ENCODE peak calls at places on chromosomes 7 and 10, in seven cellular contexts. V is heart right ventricle, F is B cell, E is epithelial cell of esophagus, Y is NB4, J is HFF-Myc, L is fibroblast of pulmonary artery. Q is an unnamed sample.

GRCh38 chr10:100006241-100006886 is 3.4 kb downstream of the DNMBP start:
- DNase-seq in J (peak), V (no peak), F (no peak), Y (peak), L (peak), E (peak), Q (peak)

GRCh38 chr10:76080406-76080805 is 649.0 kb downstream of the LRMDA start:
- DNase-seq in V (no peak), Y (no peak), E (no peak), J (peak), F (no peak), L (peak), Q (peak)

GRCh38 chr10:131743190-131744151 is 157.3 kb upstream of the PPP2R2D start:
- DNase-seq in J (no peak), E (no peak), V (no peak), Y (peak), L (no peak), F (peak), Q (no peak)

GRCh38 chr7:85341973-85342372 is 155.1 kb upstream of the SEMA3D start:
- DNase-seq in F (no peak), L (no peak), Y (no peak), J (no peak), V (no peak), E (no peak), Q (no peak)

GRCh38 chr7:55308186-55308929 is 56.8 kb upstream of the LANCL2 start:
- DNase-seq in E (no peak), J (no peak), V (peak), Y (no peak), F (no peak), L (peak), Q (no peak)

GRCh38 chr10:131934769-131935168 is 34.0 kb downstream of the PPP2R2D start:
- DNase-seq in J (no peak), F (no peak), Y (no peak), L (no peak), V (no peak), E (no peak), Q (no peak)

GRCh38 chr10:113058175-113058961 is 108.3 kb downstream of the TCF7L2 start:
- DNase-seq in E (peak), L (peak), F (no peak), V (no peak), J (no peak), Y (no peak), Q (peak)

GRCh38 chr7:117124585-117125220 is 171.4 kb downstream of the ST7 start:
- DNase-seq in Y (peak), E (peak), L (peak), F (no peak), J (peak), V (peak), Q (peak)

GRCh38 chr10:23294638-23295247 is 49.9 kb downstream of the C10orf67 start:
- DNase-seq in E (peak), F (no peak), J (no peak), L (peak), Y (no peak), V (no peak), Q (peak)

GRCh38 chr7:7099584-7100014 is 82.7 kb upstream of the C1GALT1 start:
- DNase-seq in Y (peak), J (peak), F (no peak), E (peak), L (peak), V (peak), Q (peak)

GRCh38 chr7:150663802-150664494 is 21.6 kb upstream of the GIMAP2 start:
- DNase-seq in F (no peak), Y (no peak), L (no peak), J (no peak), V (no peak), E (no peak), Q (no peak)

GRCh38 chr10:33252794-33253203 is 81.7 kb downstream of the NRP1 start:
- DNase-seq in J (no peak), L (peak), E (peak), Y (no peak), F (no peak), V (no peak), Q (peak)

GRCh38 chr7:51318886-51319579 is 2.4 kb upstream of the COBL start:
- DNase-seq in J (no peak), L (no peak), E (no peak), V (no peak), F (no peak), Y (no peak), Q (no peak)

GRCh38 chr10:1377231-1377630 is 321.0 kb downstream of the WDR37 start:
- DNase-seq in V (no peak), E (no peak), Y (no peak), J (no peak), L (no peak), F (no peak), Q (no peak)

GRCh38 chr7:120735791-120736190 is 122.2 kb downstream of the TSPAN12 start:
- DNase-seq in E (no peak), L (peak), F (no peak), V (no peak), Y (no peak), J (no peak), Q (no peak)

GRCh38 chr7:120731276-120731675 is 126.7 kb downstream of the TSPAN12 start:
- DNase-seq in J (no peak), F (no peak), L (no peak), Y (no peak), V (no peak), E (no peak), Q (no peak)

GRCh38 chr7:120732256-120732655 is 125.7 kb downstream of the TSPAN12 start:
- DNase-seq in L (no peak), Y (no peak), V (no peak), F (no peak), J (no peak), E (no peak), Q (no peak)

GRCh38 chr7:120733835-120734234 is 124.1 kb downstream of the TSPAN12 start:
- DNase-seq in F (no peak), V (no peak), J (no peak), Y (no peak), L (no peak), E (no peak), Q (no peak)

GRCh38 chr7:120733143-120733542 is 124.8 kb downstream of the TSPAN12 start:
- DNase-seq in F (no peak), L (peak), Y (no peak), J (peak), E (peak), V (no peak), Q (peak)
- TF ChIP-seq CTCF in F (no peak), L (no peak), Y (no peak), J (no peak), E (peak), V (no peak), Q (no peak)

DNA sequence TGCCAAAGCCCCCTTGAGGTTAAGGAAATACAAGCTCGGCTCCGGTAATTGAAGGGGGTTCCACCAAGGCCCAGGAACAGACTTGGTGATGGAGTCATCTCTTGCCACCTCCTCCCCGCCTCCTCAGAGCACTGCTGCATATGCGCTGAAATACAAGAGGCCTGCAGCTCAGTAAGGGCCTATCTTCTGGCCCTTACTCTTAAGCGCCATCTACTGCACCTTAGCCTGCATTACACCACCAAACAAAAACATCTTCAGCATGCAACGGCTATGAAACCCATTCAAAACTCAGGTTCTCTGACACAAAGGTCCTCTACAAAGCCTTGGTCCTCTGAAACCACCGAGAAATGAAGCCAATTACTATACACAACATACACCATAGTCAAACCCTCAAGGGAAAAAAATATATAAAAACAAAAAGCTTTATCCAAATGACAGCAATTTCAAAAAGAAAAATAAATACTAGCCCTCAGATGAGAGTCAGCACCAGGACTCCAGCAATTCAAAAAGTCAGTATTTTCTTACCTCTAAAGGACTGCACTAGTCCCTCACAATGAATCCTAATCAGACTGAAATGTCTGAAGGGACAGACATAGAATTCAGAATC is 176.8 kb upstream of the TBX20 start:
- DNase-seq in Y (peak), E (peak), V (no peak), L (peak), F (no peak), J (no peak), Q (peak)
- TF ChIP-seq CTCF in Y (peak), E (peak), V (no peak), L (peak), F (peak), J (peak), Q (peak)

DNA sequence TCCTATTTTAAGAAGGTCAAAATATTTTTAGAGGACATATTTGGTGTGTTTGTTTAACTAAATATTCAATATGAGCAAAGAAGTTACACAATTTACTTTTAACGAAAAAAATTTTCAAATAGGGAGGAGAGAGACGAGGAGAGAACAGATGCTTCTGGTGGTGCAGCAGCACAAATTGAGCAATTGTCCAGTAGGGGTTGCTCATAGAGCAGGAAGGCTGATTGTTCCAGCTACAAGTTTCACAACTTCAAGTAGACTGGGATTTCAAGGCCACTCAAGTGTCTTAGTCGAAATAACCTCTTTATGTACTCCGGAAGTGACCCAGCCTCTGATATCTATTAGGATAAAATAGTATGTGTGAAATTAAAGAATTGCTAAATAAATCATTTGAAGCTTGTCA is 197.9 kb downstream of the HDAC9 start:
- DNase-seq in E (peak), V (peak), L (peak), J (peak), Y (peak), F (no peak), Q (peak)
- TF ChIP-seq CTCF in E (peak), V (peak), L (peak), J (peak), Y (peak), F (no peak), Q (peak)

DNA sequence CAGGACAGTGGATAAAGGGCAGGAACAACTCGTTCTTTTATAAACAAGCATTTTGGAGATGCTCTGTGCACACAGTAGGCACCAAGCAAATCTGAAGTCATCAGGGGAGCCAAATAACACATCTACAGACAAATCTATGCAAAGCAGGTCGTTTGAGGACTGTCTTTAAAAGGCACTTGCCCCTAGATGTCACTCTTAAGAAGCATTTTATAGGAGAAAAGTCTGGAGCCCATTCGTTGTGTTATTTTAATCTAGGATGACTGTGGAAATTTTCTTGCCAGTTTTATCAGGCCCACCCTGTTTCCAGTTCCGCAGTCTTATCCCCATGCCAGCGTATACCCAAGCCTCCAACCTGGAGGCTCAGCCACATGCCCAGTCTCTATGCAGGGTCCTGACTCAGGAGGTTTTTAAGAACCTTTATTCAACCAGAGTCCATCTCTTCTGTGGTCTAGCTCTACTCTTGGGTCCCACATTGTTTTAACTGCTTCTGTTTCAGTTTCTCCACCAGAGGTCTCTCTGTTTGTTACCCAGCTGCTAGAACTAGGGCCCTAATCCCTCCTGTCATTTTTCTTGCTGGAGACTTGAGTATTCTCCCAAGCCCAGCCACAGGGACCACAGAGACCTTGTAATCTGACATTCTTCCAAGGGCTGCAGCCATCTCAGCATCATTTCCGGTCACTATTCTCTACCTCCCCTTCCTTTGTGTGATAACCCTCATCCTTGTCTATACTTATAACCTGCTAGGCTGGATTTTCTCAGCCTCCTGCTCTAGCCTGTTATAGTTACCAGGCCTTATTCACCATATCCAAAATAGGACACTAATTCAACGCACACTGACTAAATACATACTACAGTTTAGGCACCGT is 26.7 kb downstream of the PIK3CG start:
- DNase-seq in F (no peak), E (peak), V (no peak), Y (no peak), L (no peak), J (no peak), Q (no peak)
- TF ChIP-seq CTCF in F (no peak), E (no peak), V (no peak), Y (no peak), L (no peak), J (no peak), Q (no peak)

DNA sequence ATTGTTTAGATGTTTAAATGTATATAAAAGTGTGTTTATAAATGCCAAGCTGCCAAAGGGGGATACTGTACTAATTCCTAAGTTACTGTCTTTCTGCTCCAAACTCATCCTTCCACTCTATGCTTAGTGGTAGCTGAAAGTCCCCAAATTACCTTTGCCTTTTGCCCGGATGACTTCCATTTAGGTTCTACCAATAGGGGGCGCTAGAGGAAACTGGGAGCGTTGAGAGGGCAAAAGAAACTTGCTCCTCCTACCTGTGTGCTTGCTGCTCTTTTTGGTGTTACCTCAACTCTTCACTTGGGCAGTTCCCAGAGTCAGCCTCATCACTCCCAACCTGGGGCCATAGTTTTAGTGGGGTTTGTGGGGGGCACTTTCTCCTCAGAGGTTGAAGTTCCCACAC is 5.9 kb upstream of the OR2A25 start:
- DNase-seq in F (no peak), V (no peak), Y (peak), L (no peak), E (no peak), J (no peak), Q (no peak)
- TF ChIP-seq CTCF in F (no peak), V (no peak), Y (peak), L (peak), E (peak), J (peak), Q (no peak)

GRCh38 chr7:97971990-97972943 is 17.7 kb downstream of the OCM2 start:
- DNase-seq in L (peak), Y (peak), V (peak), F (peak), E (peak), J (peak), Q (peak)
- TF ChIP-seq CTCF in L (peak), Y (peak), V (peak), F (no peak), E (peak), J (peak), Q (no peak)

GRCh38 chr10:89297791-89298190 is 4.1 kb upstream of the IFIT2 start:
- DNase-seq in J (no peak), L (no peak), Y (no peak), E (no peak), V (no peak), F (no peak), Q (no peak)

GRCh38 chr10:89295597-89295996 is 6.2 kb upstream of the IFIT2 start:
- DNase-seq in E (peak), Y (peak), J (no peak), L (peak), V (no peak), F (no peak), Q (peak)

GRCh38 chr10:89294840-89295239 is 7.0 kb upstream of the IFIT2 start:
- DNase-seq in E (no peak), F (no peak), J (no peak), Y (peak), L (no peak), V (no peak), Q (no peak)

GRCh38 chr10:89297356-89297755 is 4.5 kb upstream of the IFIT2 start:
- DNase-seq in J (no peak), V (no peak), F (no peak), L (no peak), E (no peak), Y (peak), Q (no peak)

DNA sequence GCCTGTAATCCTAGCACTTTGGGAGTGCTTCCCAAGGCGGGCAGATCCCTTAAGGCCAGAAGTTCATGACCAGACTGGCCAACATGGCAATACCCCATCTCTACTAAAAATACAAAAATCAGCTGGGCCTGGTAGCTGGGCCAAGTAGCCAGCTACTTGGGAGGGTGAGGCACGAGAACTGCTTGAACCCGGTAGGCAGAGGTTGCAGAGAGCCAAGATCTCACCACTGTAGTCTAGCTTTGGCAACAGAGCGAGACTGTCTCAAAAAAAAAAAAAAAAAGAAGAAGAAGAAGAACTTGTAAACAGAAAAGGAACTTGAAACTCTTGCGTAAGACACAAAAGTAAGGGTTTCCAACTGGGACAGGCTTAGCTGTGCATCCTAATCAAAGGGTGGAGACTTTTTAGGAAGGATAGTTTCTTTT is 5.6 kb upstream of the IFIT2 start:
- DNase-seq in F (no peak), E (peak), V (no peak), Y (peak), L (peak), J (no peak), Q (peak)
- TF ChIP-seq CTCF in F (no peak), E (no peak), V (no peak), Y (no peak), L (no peak), J (no peak), Q (no peak)

GRCh38 chr10:83541096-83541495 is 598.2 kb upstream of the GHITM start:
- DNase-seq in Y (no peak), J (no peak), L (no peak), F (no peak), E (no peak), V (no peak), Q (no peak)

GRCh38 chr10:83539528-83540308 is 599.6 kb upstream of the GHITM start:
- DNase-seq in Y (no peak), F (no peak), V (peak), J (no peak), E (peak), L (peak), Q (peak)

GRCh38 chr10:83545901-83546391 is 593.4 kb upstream of the GHITM start:
- DNase-seq in Y (no peak), J (no peak), L (peak), V (peak), F (no peak), E (peak), Q (no peak)

GRCh38 chr10:83544049-83544448 is 595.3 kb upstream of the GHITM start:
- DNase-seq in Y (no peak), F (no peak), J (no peak), V (no peak), E (no peak), L (peak), Q (no peak)

GRCh38 chr10:83542774-83543291 is 596.5 kb upstream of the GHITM start:
- DNase-seq in F (no peak), Y (no peak), L (peak), E (peak), V (peak), J (no peak), Q (peak)
- TF ChIP-seq CTCF in F (no peak), Y (no peak), L (no peak), E (no peak), V (no peak), J (no peak), Q (no peak)

GRCh38 chr10:107144490-107144889 is 20.0 kb downstream of the SORCS1 start:
- DNase-seq in L (no peak), J (no peak), E (no peak), Y (peak), F (no peak), V (no peak), Q (peak)

GRCh38 chr10:107141539-107142061 is 22.9 kb downstream of the SORCS1 start:
- DNase-seq in L (no peak), V (no peak), F (no peak), J (no peak), Y (no peak), E (no peak), Q (no peak)

DNA sequence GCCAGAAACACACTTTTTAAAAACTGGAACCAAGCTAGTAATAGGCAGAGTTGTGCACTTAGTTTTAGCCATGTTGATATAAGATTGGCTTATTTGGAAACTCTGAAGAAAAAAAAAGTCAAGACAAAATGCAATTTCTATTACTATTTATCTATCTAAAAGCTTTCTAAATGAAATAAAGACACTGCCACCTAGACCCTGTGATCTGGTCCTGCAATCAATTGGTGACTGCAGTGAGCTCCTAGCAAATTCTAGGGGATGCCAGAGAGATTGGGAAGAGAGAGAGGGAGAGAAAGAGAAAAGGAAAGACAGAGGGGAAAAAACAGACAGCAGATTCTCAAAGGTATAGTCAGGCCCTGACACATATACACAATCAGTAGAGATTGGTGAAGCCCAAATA is 25.3 kb downstream of the SORCS1 start:
- DNase-seq in E (no peak), J (no peak), Y (no peak), L (no peak), V (no peak), F (no peak), Q (no peak)
- TF ChIP-seq CTCF in E (no peak), J (no peak), Y (no peak), L (no peak), V (no peak), F (no peak), Q (no peak)